ENCODE peak calls at places on chromosomes 12 and 14, in six cellular contexts. One of them, this sample, is unnamed.

GRCh38 chr12:73383584-73384229 is 1111.5 kb downstream of the TRHDE start:
- DNase-seq in body of pancreas: no peak
- DNase-seq in tibial nerve: no peak
- DNase-seq in ovary: no peak
- DNase-seq in esophagus squamous epithelium: no peak
- DNase-seq in stomach: no peak
- DNase-seq in this sample: no peak

GRCh38 chr14:32509632-32510187 is 180.6 kb downstream of the AKAP6 start:
- DNase-seq in ovary: peak
- DNase-seq in esophagus squamous epithelium: no peak
- DNase-seq in stomach: peak
- DNase-seq in tibial nerve: peak
- DNase-seq in body of pancreas: peak
- DNase-seq in this sample: peak

GRCh38 chr12:56884421-56884820 is 49.8 kb downstream of the SDR9C7 start:
- DNase-seq in stomach: no peak
- DNase-seq in ovary: no peak
- DNase-seq in tibial nerve: no peak
- DNase-seq in body of pancreas: no peak
- DNase-seq in esophagus squamous epithelium: no peak
- DNase-seq in this sample: no peak

GRCh38 chr14:59483360-59483759 is 848 bp downstream of the L3HYPDH start:
- DNase-seq in esophagus squamous epithelium: no peak
- DNase-seq in stomach: no peak
- DNase-seq in body of pancreas: no peak
- DNase-seq in ovary: no peak
- DNase-seq in tibial nerve: no peak
- DNase-seq in this sample: no peak

GRCh38 chr12:47767197-47767724 is 5.8 kb upstream of the SLC48A1 start:
- DNase-seq in esophagus squamous epithelium: no peak
- DNase-seq in stomach: peak
- DNase-seq in ovary: no peak
- DNase-seq in tibial nerve: no peak
- DNase-seq in body of pancreas: peak
- DNase-seq in this sample: peak

GRCh38 chr14:77804592-77804991 is 4.7 kb downstream of the ADCK1 start:
- DNase-seq in tibial nerve: no peak
- DNase-seq in esophagus squamous epithelium: no peak
- DNase-seq in body of pancreas: no peak
- DNase-seq in stomach: no peak
- DNase-seq in ovary: no peak
- DNase-seq in this sample: no peak

GRCh38 chr12:114218136-114218535 is 187.8 kb downstream of the TBX5 start:
- DNase-seq in ovary: no peak
- DNase-seq in tibial nerve: no peak
- DNase-seq in body of pancreas: no peak
- DNase-seq in esophagus squamous epithelium: no peak
- DNase-seq in stomach: no peak
- DNase-seq in this sample: no peak

GRCh38 chr12:18224745-18225144 is 36.6 kb upstream of the PIK3C2G start:
- DNase-seq in tibial nerve: no peak
- DNase-seq in ovary: no peak
- DNase-seq in body of pancreas: no peak
- DNase-seq in stomach: no peak
- DNase-seq in esophagus squamous epithelium: no peak
- DNase-seq in this sample: no peak

GRCh38 chr12:66662729-66663128 is 16.1 kb downstream of the GRIP1 start:
- DNase-seq in tibial nerve: no peak
- DNase-seq in stomach: no peak
- DNase-seq in body of pancreas: no peak
- DNase-seq in esophagus squamous epithelium: no peak
- DNase-seq in ovary: no peak
- DNase-seq in this sample: no peak

GRCh38 chr14:77761205-77761931 is 412 bp upstream of the SNW1 start:
- DNase-seq in ovary: peak
- DNase-seq in body of pancreas: peak
- DNase-seq in stomach: no peak
- DNase-seq in esophagus squamous epithelium: no peak
- DNase-seq in tibial nerve: peak
- DNase-seq in this sample: peak

GRCh38 chr12:15116073-15116472 is 105.1 kb downstream of the RERG start:
- DNase-seq in stomach: no peak
- DNase-seq in body of pancreas: no peak
- DNase-seq in ovary: peak
- DNase-seq in tibial nerve: no peak
- DNase-seq in esophagus squamous epithelium: no peak
- DNase-seq in this sample: no peak

GRCh38 chr12:12800406-12801180 is 12.6 kb upstream of the DDX47 start:
- DNase-seq in body of pancreas: no peak
- DNase-seq in tibial nerve: no peak
- DNase-seq in esophagus squamous epithelium: no peak
- DNase-seq in ovary: no peak
- DNase-seq in stomach: no peak
- DNase-seq in this sample: no peak

GRCh38 chr14:89519000-89519399 is 102.0 kb upstream of the FOXN3 start:
- DNase-seq in esophagus squamous epithelium: no peak
- DNase-seq in tibial nerve: no peak
- DNase-seq in stomach: no peak
- DNase-seq in body of pancreas: no peak
- DNase-seq in ovary: no peak
- DNase-seq in this sample: no peak

GRCh38 chr14:69673099-69673498 is 61.7 kb downstream of the SUSD6 start:
- DNase-seq in stomach: no peak
- DNase-seq in tibial nerve: no peak
- DNase-seq in esophagus squamous epithelium: no peak
- DNase-seq in body of pancreas: no peak
- DNase-seq in ovary: no peak
- DNase-seq in this sample: no peak

GRCh38 chr14:89616425-89617141 is 199.6 kb upstream of the FOXN3 start:
- DNase-seq in esophagus squamous epithelium: no peak
- DNase-seq in ovary: no peak
- DNase-seq in tibial nerve: no peak
- DNase-seq in body of pancreas: no peak
- DNase-seq in stomach: no peak
- DNase-seq in this sample: no peak

GRCh38 chr14:75158843-75159614 is 17.4 kb downstream of the TMED10 start:
- DNase-seq in stomach: no peak
- DNase-seq in body of pancreas: no peak
- DNase-seq in tibial nerve: no peak
- DNase-seq in esophagus squamous epithelium: no peak
- DNase-seq in ovary: no peak
- DNase-seq in this sample: no peak

GRCh38 chr12:130491421-130492357 is 154.0 kb downstream of the PIWIL1 start:
- DNase-seq in ovary: no peak
- DNase-seq in body of pancreas: no peak
- DNase-seq in tibial nerve: no peak
- DNase-seq in esophagus squamous epithelium: no peak
- DNase-seq in stomach: no peak
- DNase-seq in this sample: peak

GRCh38 chr12:82862876-82863649 is 176.4 kb downstream of the TMTC2 start:
- DNase-seq in esophagus squamous epithelium: no peak
- DNase-seq in stomach: no peak
- DNase-seq in tibial nerve: no peak
- DNase-seq in body of pancreas: no peak
- DNase-seq in ovary: no peak
- DNase-seq in this sample: no peak

GRCh38 chr12:33357181-33357580 is 82.4 kb downstream of the SYT10 start:
- DNase-seq in tibial nerve: no peak
- DNase-seq in esophagus squamous epithelium: no peak
- DNase-seq in ovary: no peak
- DNase-seq in body of pancreas: no peak
- DNase-seq in stomach: no peak
- DNase-seq in this sample: no peak

DNA sequence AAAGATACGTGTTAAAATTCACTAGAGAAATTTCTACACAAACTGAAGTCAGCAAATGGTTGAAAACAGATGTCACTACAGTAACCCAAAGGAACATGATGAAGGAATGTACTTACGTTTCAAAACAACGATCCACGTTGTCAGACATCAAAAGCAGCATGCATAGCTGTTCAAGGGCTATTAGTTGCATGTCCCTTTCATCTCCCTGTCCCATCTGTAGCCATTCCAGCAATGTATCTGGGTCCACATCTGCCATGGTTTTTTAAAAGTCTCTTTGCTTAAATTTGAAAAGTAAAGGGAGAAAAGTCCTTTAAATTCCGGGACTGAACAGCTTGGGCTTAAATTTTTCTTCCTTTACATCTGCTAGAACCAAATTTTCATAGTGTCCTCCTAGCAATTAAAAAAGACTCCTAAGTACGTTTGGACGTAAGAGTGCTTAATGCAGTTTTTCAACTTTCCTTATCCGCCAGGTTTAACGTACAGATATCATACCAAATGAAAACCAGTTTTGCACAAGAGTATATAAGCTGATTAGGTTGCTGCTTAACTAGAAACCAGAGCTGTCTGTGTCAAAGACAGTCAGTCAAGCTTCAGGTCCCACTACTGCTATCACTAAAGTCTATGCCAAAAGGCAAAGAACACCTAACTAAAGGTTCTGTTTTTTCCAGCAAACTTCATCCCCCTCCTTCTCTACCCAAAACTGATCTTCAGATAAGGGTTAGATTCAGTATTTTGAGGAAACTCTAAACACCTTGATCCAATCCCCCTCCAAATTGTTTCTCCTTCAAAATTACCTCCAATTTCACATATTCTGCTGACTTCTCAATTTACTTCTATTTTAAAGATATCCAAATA is 1.7 kb downstream of the HECTD1 start:
- DNase-seq in tibial nerve: no peak
- DNase-seq in stomach: no peak
- DNase-seq in ovary: no peak
- DNase-seq in body of pancreas: no peak
- DNase-seq in esophagus squamous epithelium: no peak
- DNase-seq in this sample: no peak
- TF ChIP-seq CTCF in tibial nerve: no peak
- TF ChIP-seq CTCF in stomach: no peak
- TF ChIP-seq CTCF in ovary: no peak
- TF ChIP-seq CTCF in body of pancreas: no peak
- TF ChIP-seq CTCF in esophagus squamous epithelium: no peak
- TF ChIP-seq CTCF in this sample: no peak

GRCh38 chr14:68403191-68403781 is 389.6 kb downstream of the ZFP36L1 start:
- DNase-seq in ovary: no peak
- DNase-seq in tibial nerve: no peak
- DNase-seq in body of pancreas: no peak
- DNase-seq in esophagus squamous epithelium: no peak
- DNase-seq in stomach: no peak
- DNase-seq in this sample: no peak
- TF ChIP-seq POLR2A in ovary: no peak
- TF ChIP-seq POLR2A in tibial nerve: no peak
- TF ChIP-seq POLR2A in body of pancreas: no peak
- TF ChIP-seq POLR2A in esophagus squamous epithelium: no peak
- TF ChIP-seq POLR2A in stomach: no peak
- TF ChIP-seq POLR2A in this sample: no peak

GRCh38 chr14:95895720-95896119 is 19.1 kb downstream of the TUNAR start:
- DNase-seq in esophagus squamous epithelium: no peak
- DNase-seq in stomach: peak
- DNase-seq in body of pancreas: peak
- DNase-seq in ovary: no peak
- DNase-seq in tibial nerve: no peak
- DNase-seq in this sample: no peak
- TF ChIP-seq CTCF in esophagus squamous epithelium: peak
- TF ChIP-seq CTCF in stomach: peak
- TF ChIP-seq CTCF in body of pancreas: peak
- TF ChIP-seq CTCF in ovary: no peak
- TF ChIP-seq CTCF in tibial nerve: no peak
- TF ChIP-seq CTCF in this sample: no peak

DNA sequence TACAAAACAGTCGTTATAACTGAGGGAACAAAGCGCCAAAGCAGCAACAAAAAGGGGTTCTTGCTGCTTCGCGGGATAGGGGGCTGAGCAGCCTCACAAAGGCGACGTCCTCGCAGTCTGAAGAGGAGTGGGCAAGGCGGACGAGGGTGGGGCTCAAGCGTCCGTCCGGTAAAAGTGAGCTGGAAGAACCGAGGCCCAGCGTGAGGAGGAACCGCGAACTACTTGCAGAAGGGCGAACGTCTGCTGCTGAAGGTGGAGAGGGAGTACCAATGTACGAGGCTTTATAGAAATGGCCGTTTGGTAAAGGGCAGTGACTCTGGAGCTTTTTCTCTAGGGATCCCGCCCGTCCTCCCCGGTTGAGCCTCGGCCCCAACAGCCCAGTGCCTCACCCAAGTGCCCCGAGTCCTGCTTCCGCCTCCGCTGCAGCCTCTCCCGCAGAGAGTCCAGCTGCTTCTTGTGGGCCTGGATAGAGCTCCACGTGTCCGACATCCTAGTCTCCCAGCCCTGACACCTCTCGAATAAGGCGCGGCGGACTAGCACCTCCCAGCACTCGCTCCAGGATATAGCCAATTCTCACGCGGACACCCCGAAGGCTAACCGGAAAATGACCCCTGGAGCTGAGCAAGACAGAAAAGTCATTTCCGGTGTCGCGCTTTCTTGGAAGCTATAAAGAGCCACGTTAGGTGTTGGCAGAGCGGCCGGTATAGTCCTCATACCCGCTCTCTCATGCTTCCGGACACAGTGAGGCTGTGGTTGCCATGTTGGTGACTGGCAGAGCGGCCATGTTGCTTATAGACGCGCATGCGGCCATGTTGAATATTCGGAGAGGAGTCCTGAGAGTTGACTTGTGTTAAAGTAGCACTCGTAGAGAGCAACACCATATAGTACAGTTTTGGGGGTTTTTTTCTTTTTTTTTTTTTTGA is at the start of gene METTL3:
- DNase-seq in esophagus squamous epithelium: peak
- DNase-seq in ovary: peak
- DNase-seq in body of pancreas: peak
- DNase-seq in tibial nerve: peak
- DNase-seq in stomach: peak
- DNase-seq in this sample: peak
- TF ChIP-seq POLR2A in esophagus squamous epithelium: no peak
- TF ChIP-seq POLR2A in ovary: peak
- TF ChIP-seq POLR2A in body of pancreas: no peak
- TF ChIP-seq POLR2A in tibial nerve: peak
- TF ChIP-seq POLR2A in stomach: no peak
- TF ChIP-seq POLR2A in this sample: no peak

This sample was measured in heart left ventricle.